ENCODE peak calls at places on chromosomes 5 and 9, in nine cellular contexts. N, S, U, F, P, R, I, B and V are unnamed samples.

GRCh38 chr9:69104830-69105527 is 69.1 kb upstream of the TJP2 start:
- DNase-seq in N (no peak), S (peak; percentile 66), U (no peak), F (no peak), P (no peak), R (peak; percentile 85), I (no peak), B (no peak), V (no peak)

GRCh38 chr5:142245776-142246175 is 79.0 kb downstream of the SPRY4 start:
- DNase-seq in N (no peak), S (no peak), U (peak; percentile 44), F (no peak), P (no peak), R (no peak), I (no peak), B (peak; percentile 71), V (no peak)

GRCh38 chr9:124776952-124777645 is at the start of gene OLFML2A:
- DNase-seq in N (no peak), S (no peak), U (no peak), F (no peak), P (no peak), R (no peak), I (no peak), B (no peak), V (no peak)

GRCh38 chr5:163614787-163615186 is 109.4 kb downstream of the MAT2B start:
- DNase-seq in N (no peak), S (no peak), U (no peak), F (no peak), P (no peak), R (no peak), I (no peak), B (no peak), V (peak; percentile 33)

GRCh38 chr9:100379862-100380261 is 27.1 kb upstream of the TEX10 start:
- DNase-seq in N (no peak), S (no peak), U (peak; percentile 91), F (no peak), P (peak; percentile 63), R (no peak), I (peak; percentile 45), B (peak; percentile 96), V (no peak)

GRCh38 chr5:172455511-172456061 is 1.3 kb upstream of the SH3PXD2B start:
- DNase-seq in N (no peak), S (no peak), U (peak; percentile 67), F (no peak), P (no peak), R (no peak), I (no peak), B (no peak), V (peak; percentile 30)

GRCh38 chr9:135474915-135475314 is 4.7 kb upstream of the PPP1R26 start:
- DNase-seq in N (peak; percentile 67), S (peak; percentile 25), U (no peak), F (no peak), P (no peak), R (no peak), I (no peak), B (no peak), V (peak; percentile 47)

GRCh38 chr9:9790216-9790872 is 822.5 kb downstream of the PTPRD start:
- DNase-seq in N (no peak), S (peak; percentile 80), U (peak; percentile 18), F (no peak), P (no peak), R (no peak), I (no peak), B (peak; percentile 41), V (peak; percentile 64)

GRCh38 chr5:60066502-60066901 is 173.0 kb upstream of the PDE4D start:
- DNase-seq in N (no peak), S (no peak), U (peak; percentile 9), F (no peak), P (no peak), R (no peak), I (peak; percentile 21), B (peak; percentile 88), V (no peak)

GRCh38 chr5:17132444-17133083 is 84.9 kb upstream of the BASP1 start:
- DNase-seq in N (no peak), S (peak; percentile 59), U (peak; percentile 74), F (peak; percentile 35), P (no peak), R (no peak), I (no peak), B (peak; percentile 47), V (peak; percentile 16)

GRCh38 chr9:132486706-132487350 is 76.8 kb downstream of the CFAP77 start:
- DNase-seq in N (no peak), S (no peak), U (no peak), F (no peak), P (no peak), R (no peak), I (no peak), B (no peak), V (no peak)

GRCh38 chr5:31853398-31854135 is 214.6 kb downstream of the PDZD2 start:
- DNase-seq in N (no peak), S (no peak), U (no peak), F (no peak), P (no peak), R (no peak), I (no peak), B (no peak), V (no peak)

GRCh38 chr5:24547127-24547526 is 97.7 kb downstream of the CDH10 start:
- DNase-seq in N (no peak), S (peak; percentile 80), U (no peak), F (no peak), P (no peak), R (no peak), I (no peak), B (no peak), V (no peak)

GRCh38 chr5:140312067-140312790 is 9.3 kb upstream of the PFDN1 start:
- DNase-seq in N (no peak), S (no peak), U (peak; percentile 99), F (no peak), P (peak; percentile 79), R (peak; percentile 68), I (peak; percentile 90), B (peak; percentile 95), V (peak; percentile 51)

GRCh38 chr5:176497852-176498251 is 39.4 kb downstream of the RNF44 start:
- DNase-seq in N (no peak), S (no peak), U (peak; percentile 64), F (no peak), P (no peak), R (no peak), I (no peak), B (peak; percentile 40), V (no peak)

GRCh38 chr9:135926402-135927194 is 19.3 kb upstream of the CAMSAP1 start:
- DNase-seq in N (no peak), S (no peak), U (peak; percentile 78), F (no peak), P (peak; percentile 25), R (peak; percentile 80), I (no peak), B (peak; percentile 99), V (no peak)

GRCh38 chr5:178387061-178387855 is 154.7 kb upstream of the PHYKPL start:
- DNase-seq in N (no peak), S (no peak), U (no peak), F (no peak), P (no peak), R (no peak), I (no peak), B (no peak), V (no peak)

GRCh38 chr5:139650689-139651501 is 2.7 kb downstream of the CXXC5 start:
- DNase-seq in N (no peak), S (no peak), U (no peak), F (peak; percentile 79), P (no peak), R (peak; percentile 61), I (no peak), B (no peak), V (peak; percentile 82)

GRCh38 chr9:81410201-81410600 is 279.1 kb downstream of the TLE1 start:
- DNase-seq in N (no peak), S (no peak), U (peak; percentile 87), F (no peak), P (no peak), R (no peak), I (no peak), B (peak; percentile 87), V (no peak)

GRCh38 chr9:95137587-95138145 is 179.8 kb downstream of the FANCC start:
- DNase-seq in N (no peak), S (peak; percentile 22), U (no peak), F (no peak), P (no peak), R (no peak), I (no peak), B (no peak), V (no peak)

GRCh38 chr9:14924821-14925220 is 14.6 kb upstream of the FREM1 start:
- DNase-seq in N (no peak), S (no peak), U (peak; percentile 51), F (no peak), P (peak; percentile 41), R (no peak), I (peak; percentile 55), B (no peak), V (no peak)

GRCh38 chr9:128685636-128686489 is 3.2 kb upstream of the SET start:
- DNase-seq in N (no peak), S (no peak), U (no peak), F (no peak), P (no peak), R (peak; percentile 53), I (no peak), B (no peak), V (peak; percentile 20)

GRCh38 chr5:171537463-171537862 is 118.0 kb downstream of the FGF18 start:
- DNase-seq in N (no peak), S (no peak), U (peak; percentile 58), F (no peak), P (peak; percentile 14), R (no peak), I (peak; percentile 50), B (peak; percentile 67), V (no peak)

GRCh38 chr5:76439201-76439600 is 36.1 kb downstream of the IQGAP2 start:
- DNase-seq in N (no peak), S (no peak), U (no peak), F (no peak), P (no peak), R (no peak), I (no peak), B (no peak), V (no peak)

GRCh38 chr9:132026932-132027585 is 52.6 kb downstream of the MED27 start:
- DNase-seq in N (no peak), S (no peak), U (peak; percentile 36), F (no peak), P (peak; percentile 31), R (no peak), I (no peak), B (peak; percentile 57), V (no peak)